ENCODE peak calls at places on chromosome 10, in nine cellular contexts. D is prostate gland, T is stomach, S is GM23338, A is esophagus muscularis mucosa, X is Panc1, L is spleen, K is K562, I is H1. Y is an unnamed sample.

GRCh38 chr10:26714816-26715487 is 17.5 kb downstream of the PDSS1 start:
- DNase-seq in D (no peak), T (no peak), S (no peak), A (no peak), X (no peak), L (no peak), K (no peak), I (no peak), Y (no peak)

GRCh38 chr10:50322075-50322474 is 70.8 kb upstream of the ASAH2 start:
- DNase-seq in D (no peak), T (no peak), S (no peak), A (no peak), X (no peak), L (no peak), K (peak), I (no peak), Y (no peak)

GRCh38 chr10:100043796-100044195 is 34.0 kb upstream of the DNMBP start:
- DNase-seq in D (peak), T (no peak), S (no peak), A (no peak), X (no peak), L (no peak), K (no peak), I (no peak), Y (no peak)

GRCh38 chr10:129935102-129935860 is 28.8 kb downstream of the EBF3 start:
- DNase-seq in D (no peak), T (no peak), S (no peak), A (no peak), X (no peak), L (peak), K (no peak), I (no peak), Y (no peak)

GRCh38 chr10:123772645-123773508 is 106.7 kb downstream of the GPR26 start:
- DNase-seq in D (no peak), T (no peak), S (no peak), A (no peak), X (no peak), L (no peak), K (no peak), I (no peak), Y (no peak)

GRCh38 chr10:73859441-73860049 is 14.8 kb downstream of the CAMK2G start:
- DNase-seq in D (no peak), T (no peak), S (no peak), A (no peak), X (no peak), L (no peak), K (peak), I (no peak), Y (no peak)

GRCh38 chr10:97494863-97495506 is 3.2 kb downstream of the MMS19 start:
- DNase-seq in D (no peak), T (no peak), S (peak), A (no peak), X (no peak), L (no peak), K (no peak), I (no peak), Y (no peak)

GRCh38 chr10:21473541-21473940 is 51.9 kb downstream of the SKIDA1 start:
- DNase-seq in D (no peak), T (no peak), S (no peak), A (no peak), X (no peak), L (peak), K (no peak), I (peak), Y (no peak)

GRCh38 chr10:113431807-113432206 is 121.0 kb upstream of the HABP2 start:
- DNase-seq in D (no peak), T (no peak), S (no peak), A (no peak), X (no peak), L (no peak), K (no peak), I (no peak), Y (no peak)

GRCh38 chr10:91635401-91636400 is 2.8 kb upstream of the PPP1R3C start:
- DNase-seq in D (peak), T (peak), S (peak), A (no peak), X (peak), L (no peak), K (peak), I (peak), Y (no peak)

GRCh38 chr10:132707121-132707775 is 78.7 kb downstream of the NKX6-2 start:
- DNase-seq in D (no peak), T (peak), S (no peak), A (no peak), X (no peak), L (peak), K (no peak), I (no peak), Y (no peak)

GRCh38 chr10:100516847-100517246 is 2.8 kb downstream of the SEC31B start:
- DNase-seq in D (no peak), T (no peak), S (peak), A (no peak), X (no peak), L (no peak), K (peak), I (no peak), Y (no peak)

GRCh38 chr10:31745612-31746376 is 182.8 kb downstream of the ARHGAP12 start:
- DNase-seq in D (no peak), T (no peak), S (no peak), A (no peak), X (peak), L (no peak), K (no peak), I (no peak), Y (no peak)

GRCh38 chr10:62166331-62167154 is 102.1 kb downstream of the RTKN2 start:
- DNase-seq in D (no peak), T (peak), S (no peak), A (no peak), X (no peak), L (no peak), K (no peak), I (no peak), Y (no peak)

GRCh38 chr10:45514283-45515270 is 140.6 kb downstream of the ALOX5 start:
- DNase-seq in D (peak), T (no peak), S (peak), A (no peak), X (no peak), L (no peak), K (no peak), I (no peak), Y (no peak)

GRCh38 chr10:132666733-132667612 is 119.0 kb downstream of the NKX6-2 start:
- DNase-seq in D (no peak), T (no peak), S (no peak), A (no peak), X (no peak), L (peak), K (no peak), I (no peak), Y (no peak)

DNA sequence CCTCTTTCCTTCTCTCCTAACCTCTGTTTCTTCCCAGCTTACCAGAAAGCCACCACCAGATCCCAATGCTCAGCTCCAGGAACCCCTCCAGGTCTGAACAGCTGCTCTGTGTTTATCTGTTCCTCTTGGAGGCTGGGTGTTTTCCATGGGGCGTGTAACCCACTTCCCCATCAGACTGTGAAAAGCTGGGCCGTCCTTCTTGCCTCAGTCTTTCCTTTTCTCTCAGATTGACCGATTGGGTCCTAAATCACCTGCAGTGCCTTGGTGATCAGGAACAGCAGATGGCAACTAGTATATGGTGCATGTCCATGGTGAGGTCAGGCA is 4.8 kb downstream of the SH3PXD2A start:
- DNase-seq in D (no peak), T (no peak), S (no peak), A (no peak), X (no peak), L (no peak), K (no peak), I (no peak), Y (no peak)
- H3K4me3 ChIP-seq in D (no peak), T (no peak), S (no peak), A (peak), X (no peak), L (no peak), K (no peak), I (no peak), Y (no peak)

DNA sequence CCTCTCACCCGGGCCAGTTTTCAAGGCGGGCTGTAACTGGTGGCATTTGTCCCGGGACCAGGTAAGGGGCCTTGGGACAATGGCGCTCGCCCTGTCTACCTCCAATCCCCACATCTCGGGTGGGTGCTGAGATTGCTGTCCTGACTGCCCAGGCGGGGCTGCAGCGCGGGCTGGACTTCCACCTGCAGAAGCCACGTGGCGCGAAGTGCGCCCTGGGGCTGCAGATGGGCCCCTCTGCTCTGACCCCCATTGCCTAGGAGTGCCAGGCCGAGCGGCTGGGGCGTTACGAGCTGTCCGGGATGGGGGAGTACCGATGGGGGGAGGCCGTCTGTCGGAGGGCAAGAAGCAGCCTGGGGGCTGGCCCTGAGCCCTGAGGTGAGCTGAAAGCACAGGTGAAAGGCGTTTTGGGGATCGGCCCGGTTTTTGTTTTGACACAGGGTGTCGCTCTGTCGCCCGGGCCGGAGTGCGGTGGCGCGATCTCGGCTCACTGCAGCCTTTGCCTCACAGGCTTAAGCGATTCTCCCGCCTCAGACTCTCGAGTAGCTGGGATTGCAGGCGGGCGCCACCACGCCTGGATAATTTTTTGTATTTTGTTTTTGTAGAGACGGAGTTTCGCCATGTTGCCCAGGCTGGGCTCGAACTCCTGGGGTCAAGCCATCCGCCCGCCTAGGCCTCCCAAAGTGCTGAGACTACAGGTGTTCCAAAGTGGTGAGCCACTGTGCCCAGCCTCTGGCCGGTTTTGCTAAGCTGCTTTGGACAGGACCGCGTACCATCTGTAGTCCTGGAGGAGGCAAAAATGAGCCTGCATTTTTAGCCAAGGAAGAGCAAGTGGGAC is at the start of gene SFXN2:
- DNase-seq in D (peak), T (peak), S (peak), A (no peak), X (no peak), L (no peak), K (peak), I (no peak), Y (no peak)
- TF ChIP-seq POLR2AphosphoS5 in D (no peak), T (no peak), S (peak), A (no peak), X (peak), L (no peak), K (no peak), I (peak), Y (no peak)

DNA sequence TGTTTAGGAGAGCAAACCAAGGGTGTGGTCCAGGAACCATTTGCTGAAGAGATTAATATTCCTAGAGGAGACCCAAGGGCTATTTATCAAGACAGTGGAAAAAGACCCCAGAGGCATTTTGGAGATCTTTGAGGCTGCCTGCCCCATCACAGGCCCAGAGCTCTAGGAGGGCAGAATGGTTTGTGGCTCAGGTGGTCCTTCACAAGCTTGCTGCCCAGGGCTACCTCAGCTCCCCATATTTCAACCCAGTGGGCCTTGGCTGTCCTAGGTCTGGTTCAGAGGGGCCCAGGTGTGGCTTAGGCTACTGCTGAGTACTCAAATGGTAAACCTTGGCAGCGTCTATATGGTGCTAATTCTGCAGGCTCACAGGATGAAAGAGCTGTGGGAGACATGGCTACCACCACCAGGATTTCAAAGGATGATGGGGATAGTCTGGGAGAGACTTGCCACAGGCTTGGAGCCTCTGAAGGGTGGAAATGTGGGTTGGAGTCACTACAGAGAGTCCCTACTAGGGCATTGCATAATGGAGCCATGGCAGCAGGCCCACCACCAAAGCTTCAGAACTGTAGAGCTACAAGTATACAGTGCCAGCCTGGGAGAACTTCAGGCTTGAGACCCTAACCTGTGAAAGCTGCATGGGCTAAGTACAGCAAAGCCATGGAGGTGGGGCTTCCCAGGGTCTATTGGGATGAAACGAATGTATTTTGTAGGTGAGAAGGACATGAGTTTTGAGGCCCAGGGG is 24.3 kb downstream of the PTEN start:
- DNase-seq in D (no peak), T (no peak), S (no peak), A (no peak), X (no peak), L (no peak), K (no peak), I (no peak), Y (no peak)
- H3K4me3 ChIP-seq in D (no peak), T (no peak), S (no peak), A (no peak), X (no peak), L (no peak), K (no peak), I (no peak), Y (no peak)

DNA sequence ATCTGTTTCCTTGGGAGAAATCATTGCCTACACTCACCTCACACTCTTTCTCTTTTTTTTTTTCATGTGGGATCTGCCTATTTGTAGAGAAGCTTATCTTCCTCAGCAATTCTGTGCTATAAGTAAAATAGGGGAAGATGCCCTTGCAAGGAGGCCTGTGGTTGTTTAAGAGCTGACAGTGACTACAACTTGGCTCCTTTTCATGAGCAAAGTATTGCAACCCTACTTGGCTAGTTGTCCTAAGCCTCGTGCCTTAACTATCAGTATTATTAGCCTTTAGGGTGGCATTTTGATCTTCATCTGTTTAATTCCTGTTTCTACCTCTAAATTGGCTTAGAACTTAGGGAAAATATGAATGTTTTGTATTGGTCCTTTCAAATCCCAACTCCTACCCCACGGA is 56.1 kb downstream of the SLC16A12 start:
- DNase-seq in D (no peak), T (no peak), S (no peak), A (no peak), X (no peak), L (no peak), K (no peak), I (no peak), Y (no peak)
- TF ChIP-seq POLR2AphosphoS5 in D (no peak), T (no peak), S (no peak), A (peak), X (no peak), L (no peak), K (no peak), I (no peak), Y (no peak)

GRCh38 chr10:18308600-18308999 is 168.4 kb downstream of the CACNB2 start:
- DNase-seq in D (no peak), T (no peak), S (no peak), A (no peak), X (no peak), L (no peak), K (no peak), I (no peak), Y (no peak)

GRCh38 chr10:18312385-18313145 is 172.3 kb downstream of the CACNB2 start:
- DNase-seq in D (no peak), T (no peak), S (peak), A (no peak), X (no peak), L (no peak), K (peak), I (no peak), Y (no peak)

GRCh38 chr10:18313626-18314025 is 173.4 kb downstream of the CACNB2 start:
- DNase-seq in D (no peak), T (no peak), S (no peak), A (no peak), X (no peak), L (no peak), K (no peak), I (no peak), Y (no peak)

GRCh38 chr10:18310761-18311160 is 170.5 kb downstream of the CACNB2 start:
- DNase-seq in D (no peak), T (no peak), S (no peak), A (no peak), X (no peak), L (no peak), K (no peak), I (no peak), Y (no peak)

GRCh38 chr10:18313146-18313542 is 172.9 kb downstream of the CACNB2 start:
- DNase-seq in D (no peak), T (no peak), S (no peak), A (no peak), X (no peak), L (no peak), K (no peak), I (no peak), Y (no peak)
- H3K4me3 ChIP-seq in D (no peak), T (no peak), S (no peak), A (peak), X (no peak), L (no peak), K (no peak), I (no peak), Y (no peak)

DNA sequence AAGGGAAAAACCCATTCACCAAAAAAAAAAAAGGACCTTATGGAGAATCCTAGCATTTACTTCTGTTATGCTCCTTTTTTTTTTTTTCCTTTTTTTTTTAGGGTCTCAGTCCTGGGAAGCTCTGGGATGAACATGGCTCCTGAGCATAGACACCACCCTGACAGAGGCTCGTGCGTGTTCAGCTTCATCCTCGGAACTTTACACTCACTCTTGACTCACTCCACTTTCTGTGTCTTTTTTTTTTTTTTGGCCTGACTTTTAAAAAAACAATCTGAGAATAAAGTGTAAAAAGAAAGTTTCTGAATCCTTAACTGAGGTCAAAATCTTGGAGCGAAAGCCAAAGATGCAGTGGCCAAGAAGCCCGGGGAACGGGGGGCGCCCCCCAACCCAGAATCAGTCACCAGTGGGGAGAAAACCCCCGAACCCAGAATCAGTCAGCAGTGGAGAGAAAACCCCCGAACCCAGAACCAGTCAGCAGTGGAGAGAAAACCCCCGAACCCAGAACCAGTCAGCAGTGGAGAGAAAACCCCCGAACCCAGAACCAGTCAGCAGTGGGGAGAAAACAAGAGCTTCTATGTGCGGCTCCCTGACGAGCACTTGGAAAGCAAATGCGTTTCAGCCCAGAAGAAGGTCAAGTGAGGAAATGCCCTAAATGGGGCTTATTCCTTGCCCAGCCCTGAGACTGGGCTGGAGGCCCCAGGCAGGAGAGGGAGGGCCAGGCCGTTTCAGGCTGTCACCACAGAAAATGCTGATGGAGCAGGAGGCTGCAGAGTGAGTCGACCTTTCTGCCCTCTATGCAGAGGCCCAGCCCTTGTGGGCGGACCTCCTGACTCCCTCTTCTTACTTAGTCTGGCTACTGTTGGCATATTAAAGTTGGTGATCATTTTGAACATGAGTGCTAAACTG is 19.0 kb upstream of the PFKP start:
- DNase-seq in D (no peak), T (no peak), S (no peak), A (no peak), X (no peak), L (no peak), K (peak), I (no peak), Y (no peak)
- TF ChIP-seq POLR2AphosphoS5 in D (peak), T (no peak), S (no peak), A (peak), X (no peak), L (no peak), K (no peak), I (no peak), Y (no peak)

DNA sequence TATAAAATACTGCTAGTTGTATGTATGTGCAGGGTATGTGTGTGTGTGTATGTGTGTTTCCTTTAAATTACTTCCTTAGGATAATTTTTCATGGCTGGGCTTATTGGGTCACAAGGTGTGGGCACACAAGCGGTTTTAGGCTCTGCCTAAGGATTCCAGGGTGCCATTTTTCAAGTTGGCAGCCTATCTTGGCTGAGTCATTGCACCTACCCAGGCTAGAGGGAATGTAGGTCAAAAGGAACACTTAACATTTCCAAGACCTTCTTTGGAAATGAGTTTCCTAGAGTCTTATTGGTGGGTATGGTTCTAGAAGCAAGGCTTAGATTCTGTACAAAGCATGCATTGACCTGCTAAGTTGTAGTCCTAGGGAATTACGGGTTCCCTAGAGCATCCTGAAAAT is 642.1 kb downstream of the LRMDA start:
- DNase-seq in D (no peak), T (no peak), S (no peak), A (no peak), X (no peak), L (no peak), K (no peak), I (no peak), Y (no peak)
- H3K4me3 ChIP-seq in D (no peak), T (no peak), S (no peak), A (no peak), X (no peak), L (no peak), K (no peak), I (no peak), Y (no peak)

DNA sequence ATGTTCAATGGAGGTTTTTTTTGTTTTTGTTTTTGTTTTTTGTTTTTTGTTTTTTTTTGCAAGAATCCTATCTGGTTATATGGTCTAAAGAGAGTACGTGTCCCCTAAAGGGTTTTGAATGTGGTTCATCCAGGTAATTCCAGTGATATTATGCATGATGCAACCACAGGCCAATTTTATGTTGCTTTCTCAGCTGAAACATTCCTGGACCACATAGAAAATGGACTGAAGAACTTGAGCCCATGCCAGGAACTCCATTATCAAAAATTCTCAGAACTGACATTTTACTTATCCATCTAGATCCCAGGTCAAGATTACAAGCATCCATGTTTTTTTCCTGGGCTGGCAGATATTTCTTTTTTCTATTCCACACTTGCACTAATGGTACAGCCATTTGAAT is 11.5 kb upstream of the MINDY3 start:
- DNase-seq in D (no peak), T (no peak), S (no peak), A (no peak), X (no peak), L (no peak), K (no peak), I (no peak), Y (no peak)
- TF ChIP-seq POLR2AphosphoS5 in D (no peak), T (no peak), S (no peak), A (no peak), X (no peak), L (no peak), K (no peak), I (no peak), Y (no peak)

Y was measured in vagina.